ENCODE peak calls at places on chromosomes 6 and 20, in six cellular contexts. One of them, this sample, is unnamed.

GRCh38 chr6:3957321-3957720 is 108.1 kb downstream of the FAM50B start:
- DNase-seq in cardiac muscle cell: no peak
- DNase-seq in hepatocyte: no peak
- DNase-seq in tibial artery: no peak
- DNase-seq in fibroblast of lung: no peak
- DNase-seq in mucosa of descending colon: no peak
- DNase-seq in this sample: no peak

GRCh38 chr6:81777586-81778268 is 25.2 kb upstream of the TENT5A start:
- DNase-seq in cardiac muscle cell: no peak
- DNase-seq in hepatocyte: no peak
- DNase-seq in tibial artery: no peak
- DNase-seq in fibroblast of lung: peak
- DNase-seq in mucosa of descending colon: no peak
- DNase-seq in this sample: no peak

GRCh38 chr6:88972504-88973423 is 9.3 kb upstream of the RNGTT start:
- DNase-seq in cardiac muscle cell: no peak
- DNase-seq in hepatocyte: no peak
- DNase-seq in tibial artery: no peak
- DNase-seq in fibroblast of lung: no peak
- DNase-seq in mucosa of descending colon: no peak
- DNase-seq in this sample: no peak

GRCh38 chr20:8461186-8461585 is 329.1 kb downstream of the PLCB1 start:
- DNase-seq in cardiac muscle cell: no peak
- DNase-seq in hepatocyte: no peak
- DNase-seq in tibial artery: no peak
- DNase-seq in fibroblast of lung: no peak
- DNase-seq in mucosa of descending colon: no peak
- DNase-seq in this sample: no peak

GRCh38 chr20:25584905-25585704 is at the start of gene NINL:
- DNase-seq in cardiac muscle cell: peak
- DNase-seq in hepatocyte: peak
- DNase-seq in tibial artery: peak
- DNase-seq in fibroblast of lung: peak
- DNase-seq in mucosa of descending colon: peak
- DNase-seq in this sample: peak

GRCh38 chr6:160124007-160124406 is 2.4 kb downstream of the SLC22A1 start:
- DNase-seq in cardiac muscle cell: no peak
- DNase-seq in hepatocyte: no peak
- DNase-seq in tibial artery: no peak
- DNase-seq in fibroblast of lung: no peak
- DNase-seq in mucosa of descending colon: no peak
- DNase-seq in this sample: no peak

GRCh38 chr20:14790771-14791517 is 453.5 kb upstream of the FLRT3 start:
- DNase-seq in cardiac muscle cell: no peak
- DNase-seq in hepatocyte: no peak
- DNase-seq in tibial artery: no peak
- DNase-seq in fibroblast of lung: peak
- DNase-seq in mucosa of descending colon: no peak
- DNase-seq in this sample: peak

GRCh38 chr20:10647471-10647870 is 26.3 kb downstream of the JAG1 start:
- DNase-seq in cardiac muscle cell: peak
- DNase-seq in hepatocyte: peak
- DNase-seq in tibial artery: peak
- DNase-seq in fibroblast of lung: no peak
- DNase-seq in mucosa of descending colon: no peak
- DNase-seq in this sample: no peak

GRCh38 chr6:25485820-25486559 is 166.0 kb upstream of the SCGN start:
- DNase-seq in cardiac muscle cell: peak
- DNase-seq in hepatocyte: peak
- DNase-seq in tibial artery: no peak
- DNase-seq in fibroblast of lung: no peak
- DNase-seq in mucosa of descending colon: no peak
- DNase-seq in this sample: peak

GRCh38 chr6:138862491-138862890 is 66.6 kb downstream of the ECT2L start:
- DNase-seq in cardiac muscle cell: no peak
- DNase-seq in hepatocyte: no peak
- DNase-seq in tibial artery: no peak
- DNase-seq in fibroblast of lung: no peak
- DNase-seq in mucosa of descending colon: no peak
- DNase-seq in this sample: no peak

GRCh38 chr20:11144114-11144513 is 470.3 kb upstream of the JAG1 start:
- DNase-seq in cardiac muscle cell: no peak
- DNase-seq in hepatocyte: no peak
- DNase-seq in tibial artery: no peak
- DNase-seq in fibroblast of lung: peak
- DNase-seq in mucosa of descending colon: no peak
- DNase-seq in this sample: peak

GRCh38 chr6:142918339-142919042 is 26.5 kb downstream of the HIVEP2 start:
- DNase-seq in cardiac muscle cell: no peak
- DNase-seq in hepatocyte: no peak
- DNase-seq in tibial artery: no peak
- DNase-seq in fibroblast of lung: peak
- DNase-seq in mucosa of descending colon: no peak
- DNase-seq in this sample: no peak
- H3K4me3 ChIP-seq in cardiac muscle cell: no peak
- H3K4me3 ChIP-seq in hepatocyte: no peak
- H3K4me3 ChIP-seq in tibial artery: no peak
- H3K4me3 ChIP-seq in fibroblast of lung: no peak
- H3K4me3 ChIP-seq in mucosa of descending colon: no peak
- H3K4me3 ChIP-seq in this sample: no peak

GRCh38 chr6:43869792-43870659 is 100.0 kb downstream of the VEGFA start:
- DNase-seq in cardiac muscle cell: no peak
- DNase-seq in hepatocyte: no peak
- DNase-seq in tibial artery: no peak
- DNase-seq in fibroblast of lung: no peak
- DNase-seq in mucosa of descending colon: no peak
- DNase-seq in this sample: no peak
- TF ChIP-seq CTCF in cardiac muscle cell: no peak
- TF ChIP-seq CTCF in hepatocyte: no peak
- TF ChIP-seq CTCF in tibial artery: no peak
- TF ChIP-seq CTCF in fibroblast of lung: no peak
- TF ChIP-seq CTCF in mucosa of descending colon: no peak
- TF ChIP-seq CTCF in this sample: no peak

GRCh38 chr6:112253842-112254816 is at the start of gene LAMA4:
- DNase-seq in cardiac muscle cell: peak
- DNase-seq in hepatocyte: peak
- DNase-seq in tibial artery: peak
- DNase-seq in fibroblast of lung: peak
- DNase-seq in mucosa of descending colon: no peak
- DNase-seq in this sample: peak

GRCh38 chr6:112254921-112255320 is 554 bp upstream of the LAMA4 start:
- DNase-seq in cardiac muscle cell: no peak
- DNase-seq in hepatocyte: no peak
- DNase-seq in tibial artery: no peak
- DNase-seq in fibroblast of lung: no peak
- DNase-seq in mucosa of descending colon: no peak
- DNase-seq in this sample: no peak

GRCh38 chr6:112253505-112253841 is 894 bp downstream of the LAMA4 start:
- DNase-seq in cardiac muscle cell: peak
- DNase-seq in hepatocyte: no peak
- DNase-seq in tibial artery: no peak
- DNase-seq in fibroblast of lung: no peak
- DNase-seq in mucosa of descending colon: no peak
- DNase-seq in this sample: no peak

GRCh38 chr6:112251170-112251945 is 3.0 kb downstream of the LAMA4 start:
- DNase-seq in cardiac muscle cell: no peak
- DNase-seq in hepatocyte: no peak
- DNase-seq in tibial artery: peak
- DNase-seq in fibroblast of lung: peak
- DNase-seq in mucosa of descending colon: no peak
- DNase-seq in this sample: peak

DNA sequence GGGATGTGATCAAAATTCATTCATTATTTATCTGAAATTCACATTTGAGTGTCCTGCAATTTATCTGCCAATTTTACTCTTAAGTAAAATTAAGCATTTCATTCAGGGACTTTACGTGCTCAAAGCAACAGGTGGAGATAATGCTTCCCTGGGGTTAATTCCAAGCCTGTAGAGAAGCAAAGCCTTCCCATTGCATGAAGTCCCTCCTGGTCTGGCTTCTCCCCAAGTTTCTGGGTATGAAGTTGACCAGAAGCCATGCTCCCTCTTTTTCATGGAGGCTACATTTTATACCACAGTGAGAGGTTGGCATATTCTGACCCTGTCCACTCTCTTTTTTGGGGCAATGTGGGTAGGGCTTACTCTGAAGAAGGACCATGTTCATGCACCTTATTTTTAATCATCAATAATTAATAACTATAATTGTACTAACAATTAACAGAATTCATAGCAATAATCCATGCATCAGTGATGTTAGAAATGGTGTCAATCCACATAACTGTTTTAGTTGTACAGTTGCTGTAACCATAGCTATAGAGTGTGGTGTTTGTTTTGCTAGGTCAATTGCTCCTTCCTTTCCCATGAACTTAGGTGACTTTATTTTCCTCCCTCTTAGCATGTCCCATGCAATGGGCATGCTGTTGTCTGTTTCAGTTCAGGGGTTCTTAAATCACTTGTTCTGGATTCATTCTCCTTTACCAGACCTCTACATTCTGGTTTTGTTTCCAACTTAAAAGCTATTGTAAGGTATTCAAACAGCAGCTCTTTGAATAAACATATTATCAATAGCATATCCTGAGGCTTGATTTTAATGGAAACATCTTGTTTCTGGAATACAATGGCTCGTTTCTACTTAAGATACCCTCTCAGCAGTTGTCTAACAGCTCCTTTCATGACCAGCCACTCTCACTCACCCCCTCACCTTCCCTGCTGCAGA is 1.5 kb downstream of the LAMA4 start:
- DNase-seq in cardiac muscle cell: no peak
- DNase-seq in hepatocyte: no peak
- DNase-seq in tibial artery: no peak
- DNase-seq in fibroblast of lung: peak
- DNase-seq in mucosa of descending colon: no peak
- DNase-seq in this sample: peak
- H3K4me3 ChIP-seq in cardiac muscle cell: peak
- H3K4me3 ChIP-seq in hepatocyte: peak
- H3K4me3 ChIP-seq in tibial artery: peak
- H3K4me3 ChIP-seq in fibroblast of lung: peak
- H3K4me3 ChIP-seq in mucosa of descending colon: peak
- H3K4me3 ChIP-seq in this sample: peak

GRCh38 chr6:63578757-63579156 is 6.5 kb downstream of the LOC128125822 start:
- DNase-seq in cardiac muscle cell: no peak
- DNase-seq in hepatocyte: no peak
- DNase-seq in tibial artery: no peak
- DNase-seq in fibroblast of lung: no peak
- DNase-seq in mucosa of descending colon: no peak
- DNase-seq in this sample: no peak

GRCh38 chr6:63574554-63574900 is 2.2 kb downstream of the LOC128125822 start:
- DNase-seq in cardiac muscle cell: no peak
- DNase-seq in hepatocyte: no peak
- DNase-seq in tibial artery: no peak
- DNase-seq in fibroblast of lung: no peak
- DNase-seq in mucosa of descending colon: no peak
- DNase-seq in this sample: no peak

GRCh38 chr6:63573899-63574553 is 1.7 kb downstream of the LOC128125822 start:
- DNase-seq in cardiac muscle cell: peak
- DNase-seq in hepatocyte: peak
- DNase-seq in tibial artery: no peak
- DNase-seq in fibroblast of lung: peak
- DNase-seq in mucosa of descending colon: no peak
- DNase-seq in this sample: peak

GRCh38 chr6:63576985-63577712 is 4.9 kb downstream of the LOC128125822 start:
- DNase-seq in cardiac muscle cell: no peak
- DNase-seq in hepatocyte: no peak
- DNase-seq in tibial artery: no peak
- DNase-seq in fibroblast of lung: no peak
- DNase-seq in mucosa of descending colon: no peak
- DNase-seq in this sample: no peak

GRCh38 chr6:63576147-63576772 is 4.0 kb downstream of the LOC128125822 start:
- DNase-seq in cardiac muscle cell: no peak
- DNase-seq in hepatocyte: no peak
- DNase-seq in tibial artery: no peak
- DNase-seq in fibroblast of lung: no peak
- DNase-seq in mucosa of descending colon: no peak
- DNase-seq in this sample: no peak
- TF ChIP-seq CTCF in cardiac muscle cell: no peak
- TF ChIP-seq CTCF in hepatocyte: no peak
- TF ChIP-seq CTCF in tibial artery: no peak
- TF ChIP-seq CTCF in fibroblast of lung: no peak
- TF ChIP-seq CTCF in mucosa of descending colon: no peak
- TF ChIP-seq CTCF in this sample: no peak

GRCh38 chr20:53582574-53583351 is 10.9 kb downstream of the ZNF217 start:
- DNase-seq in cardiac muscle cell: no peak
- DNase-seq in hepatocyte: peak
- DNase-seq in tibial artery: no peak
- DNase-seq in fibroblast of lung: peak
- DNase-seq in mucosa of descending colon: no peak
- DNase-seq in this sample: peak

GRCh38 chr20:53579266-53579580 is 14.4 kb downstream of the ZNF217 start:
- DNase-seq in cardiac muscle cell: no peak
- DNase-seq in hepatocyte: no peak
- DNase-seq in tibial artery: no peak
- DNase-seq in fibroblast of lung: no peak
- DNase-seq in mucosa of descending colon: no peak
- DNase-seq in this sample: no peak

GRCh38 chr20:53580376-53581111 is 13.1 kb downstream of the ZNF217 start:
- DNase-seq in cardiac muscle cell: no peak
- DNase-seq in hepatocyte: no peak
- DNase-seq in tibial artery: no peak
- DNase-seq in fibroblast of lung: no peak
- DNase-seq in mucosa of descending colon: no peak
- DNase-seq in this sample: no peak

GRCh38 chr20:53579581-53580375 is 13.9 kb downstream of the ZNF217 start:
- DNase-seq in cardiac muscle cell: no peak
- DNase-seq in hepatocyte: peak
- DNase-seq in tibial artery: no peak
- DNase-seq in fibroblast of lung: peak
- DNase-seq in mucosa of descending colon: no peak
- DNase-seq in this sample: peak

DNA sequence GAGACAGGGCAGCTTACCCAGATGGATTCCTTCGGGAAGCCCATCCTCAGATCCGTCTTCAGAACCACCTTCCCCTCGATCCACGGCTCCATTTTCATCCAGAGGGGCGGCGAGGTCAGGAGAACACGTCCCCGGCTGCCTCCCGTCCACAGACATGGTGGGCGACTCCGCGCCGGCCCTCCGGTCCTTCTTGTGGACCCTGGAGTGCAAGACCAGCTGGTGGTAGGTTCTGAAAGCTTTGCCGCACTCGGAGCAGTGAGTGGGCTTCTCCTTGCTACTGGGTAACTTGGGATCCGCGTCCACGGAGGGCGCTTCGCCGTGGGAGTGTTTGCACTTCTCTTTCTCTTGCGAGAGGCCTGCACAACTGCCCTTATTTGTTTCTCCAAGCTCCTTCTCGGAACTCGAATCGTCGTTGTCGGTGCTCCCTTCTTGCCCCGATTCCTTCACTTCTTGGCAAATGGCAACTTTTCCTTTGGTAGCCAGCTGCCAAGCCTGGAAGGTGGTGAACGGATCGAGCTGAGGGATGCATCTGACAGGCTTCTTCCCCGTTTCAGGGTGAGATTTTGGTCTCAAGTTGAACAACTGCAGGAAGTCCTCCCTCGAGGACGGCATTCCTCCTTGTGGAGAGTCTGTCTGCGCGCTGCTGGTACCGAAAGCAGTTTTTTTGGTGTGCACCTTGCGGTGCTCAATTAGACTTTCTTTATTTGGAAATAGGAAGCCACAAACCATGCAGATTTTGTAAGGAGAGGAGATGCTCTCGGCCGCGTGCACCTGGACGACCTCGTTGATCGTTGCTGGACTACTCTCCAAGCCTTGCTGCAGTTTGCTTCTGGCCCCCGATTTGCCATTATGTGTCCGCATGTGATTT is 12.0 kb downstream of the ZNF217 start:
- DNase-seq in cardiac muscle cell: no peak
- DNase-seq in hepatocyte: no peak
- DNase-seq in tibial artery: no peak
- DNase-seq in fibroblast of lung: no peak
- DNase-seq in mucosa of descending colon: no peak
- DNase-seq in this sample: no peak
- H3K4me3 ChIP-seq in cardiac muscle cell: no peak
- H3K4me3 ChIP-seq in hepatocyte: no peak
- H3K4me3 ChIP-seq in tibial artery: no peak
- H3K4me3 ChIP-seq in fibroblast of lung: no peak
- H3K4me3 ChIP-seq in mucosa of descending colon: no peak
- H3K4me3 ChIP-seq in this sample: no peak